ENCODE peak calls at places on chromosome 20, in four cellular contexts. One of them, this sample, is unnamed.

GRCh38 chr20:45355209-45355608 is 7.0 kb upstream of the SDC4 start:
- DNase-seq in mucosa of descending colon: no peak
- DNase-seq in pancreas: no peak
- DNase-seq in cardiac muscle cell: no peak
- DNase-seq in this sample: peak; percentile 24

GRCh38 chr20:59604770-59605665 is 678 bp downstream of the PHACTR3 start:
- DNase-seq in mucosa of descending colon: no peak
- DNase-seq in pancreas: no peak
- DNase-seq in cardiac muscle cell: no peak
- DNase-seq in this sample: no peak

GRCh38 chr20:9977629-9978028 is 57.2 kb upstream of the ANKEF1 start:
- DNase-seq in mucosa of descending colon: no peak
- DNase-seq in cardiac muscle cell: no peak
- DNase-seq in pancreas: no peak
- DNase-seq in this sample: no peak

GRCh38 chr20:15594296-15594695 is 979.0 kb downstream of the KIF16B start:
- DNase-seq in mucosa of descending colon: no peak
- DNase-seq in cardiac muscle cell: no peak
- DNase-seq in pancreas: no peak
- DNase-seq in this sample: no peak

GRCh38 chr20:2763186-2763585 is 37.2 kb downstream of the CPXM1 start:
- DNase-seq in cardiac muscle cell: no peak
- DNase-seq in pancreas: no peak
- DNase-seq in mucosa of descending colon: no peak
- DNase-seq in this sample: no peak

GRCh38 chr20:1108437-1108920 is 9.9 kb upstream of the PSMF1 start:
- DNase-seq in mucosa of descending colon: no peak
- DNase-seq in pancreas: peak; percentile 71
- DNase-seq in cardiac muscle cell: peak; percentile 65
- DNase-seq in this sample: peak; percentile 55

GRCh38 chr20:57003012-57003411 is 263.4 kb downstream of the BMP7 start:
- DNase-seq in mucosa of descending colon: no peak
- DNase-seq in cardiac muscle cell: no peak
- DNase-seq in pancreas: no peak
- DNase-seq in this sample: no peak

GRCh38 chr20:50673146-50673830 is 18.1 kb downstream of the RIPOR3 start:
- DNase-seq in cardiac muscle cell: no peak
- DNase-seq in mucosa of descending colon: no peak
- DNase-seq in pancreas: no peak
- DNase-seq in this sample: no peak

GRCh38 chr20:10647471-10647870 is 26.3 kb downstream of the JAG1 start:
- DNase-seq in cardiac muscle cell: peak; percentile 38
- DNase-seq in pancreas: no peak
- DNase-seq in mucosa of descending colon: no peak
- DNase-seq in this sample: peak; percentile 54

GRCh38 chr20:17570347-17571152 is 675 bp downstream of the DSTN start:
- DNase-seq in pancreas: peak; percentile 84
- DNase-seq in mucosa of descending colon: peak; percentile 76
- DNase-seq in cardiac muscle cell: peak; percentile 75
- DNase-seq in this sample: peak; percentile 22

GRCh38 chr20:52824494-52825216 is 147.5 kb upstream of the TSHZ2 start:
- DNase-seq in cardiac muscle cell: no peak
- DNase-seq in mucosa of descending colon: no peak
- DNase-seq in pancreas: no peak
- DNase-seq in this sample: no peak

GRCh38 chr20:52598306-52598705 is 373.9 kb upstream of the TSHZ2 start:
- DNase-seq in mucosa of descending colon: no peak
- DNase-seq in cardiac muscle cell: no peak
- DNase-seq in pancreas: no peak
- DNase-seq in this sample: no peak

GRCh38 chr20:53412600-53413187 is 180.9 kb downstream of the ZNF217 start:
- DNase-seq in mucosa of descending colon: no peak
- DNase-seq in pancreas: no peak
- DNase-seq in cardiac muscle cell: no peak
- DNase-seq in this sample: no peak

GRCh38 chr20:1229541-1229940 is 3.7 kb downstream of the RAD21L1 start:
- DNase-seq in mucosa of descending colon: no peak
- DNase-seq in pancreas: no peak
- DNase-seq in cardiac muscle cell: no peak
- DNase-seq in this sample: no peak

GRCh38 chr20:7650481-7650880 is 289.8 kb downstream of the HAO1 start:
- DNase-seq in mucosa of descending colon: no peak
- DNase-seq in pancreas: no peak
- DNase-seq in cardiac muscle cell: peak; percentile 2
- DNase-seq in this sample: no peak

GRCh38 chr20:30892704-30893345 is 364.6 kb upstream of the DEFB115 start:
- DNase-seq in mucosa of descending colon: no peak
- DNase-seq in cardiac muscle cell: no peak
- DNase-seq in pancreas: no peak
- DNase-seq in this sample: no peak
- H3K4me3 ChIP-seq in mucosa of descending colon: no peak overlapping the region
- H3K4me3 ChIP-seq in cardiac muscle cell: no peak overlapping the region
- H3K4me3 ChIP-seq in pancreas: no peak overlapping the region
- H3K4me3 ChIP-seq in this sample: no peak overlapping the region

GRCh38 chr20:48578397-48579098 is 249.3 kb downstream of the PREX1 start:
- DNase-seq in pancreas: no peak
- DNase-seq in cardiac muscle cell: no peak
- DNase-seq in mucosa of descending colon: no peak
- DNase-seq in this sample: no peak
- TF ChIP-seq CTCF in pancreas: no peak
- TF ChIP-seq CTCF in cardiac muscle cell: peak; percentile 9
- TF ChIP-seq CTCF in mucosa of descending colon: no peak
- TF ChIP-seq CTCF in this sample: peak; percentile 2

GRCh38 chr20:36929290-36929689 is 22.2 kb downstream of the SAMHD1 start:
- DNase-seq in pancreas: no peak
- DNase-seq in mucosa of descending colon: no peak
- DNase-seq in cardiac muscle cell: no peak
- DNase-seq in this sample: no peak

GRCh38 chr20:36932476-36933426 is 18.8 kb downstream of the SAMHD1 start:
- DNase-seq in pancreas: no peak
- DNase-seq in cardiac muscle cell: no peak
- DNase-seq in mucosa of descending colon: no peak
- DNase-seq in this sample: no peak

GRCh38 chr20:36926653-36927200 is 24.8 kb downstream of the SAMHD1 start:
- DNase-seq in mucosa of descending colon: no peak
- DNase-seq in cardiac muscle cell: no peak
- DNase-seq in pancreas: no peak
- DNase-seq in this sample: no peak

GRCh38 chr20:36927704-36928103 is 23.8 kb downstream of the SAMHD1 start:
- DNase-seq in cardiac muscle cell: no peak
- DNase-seq in pancreas: no peak
- DNase-seq in mucosa of descending colon: no peak
- DNase-seq in this sample: no peak

DNA sequence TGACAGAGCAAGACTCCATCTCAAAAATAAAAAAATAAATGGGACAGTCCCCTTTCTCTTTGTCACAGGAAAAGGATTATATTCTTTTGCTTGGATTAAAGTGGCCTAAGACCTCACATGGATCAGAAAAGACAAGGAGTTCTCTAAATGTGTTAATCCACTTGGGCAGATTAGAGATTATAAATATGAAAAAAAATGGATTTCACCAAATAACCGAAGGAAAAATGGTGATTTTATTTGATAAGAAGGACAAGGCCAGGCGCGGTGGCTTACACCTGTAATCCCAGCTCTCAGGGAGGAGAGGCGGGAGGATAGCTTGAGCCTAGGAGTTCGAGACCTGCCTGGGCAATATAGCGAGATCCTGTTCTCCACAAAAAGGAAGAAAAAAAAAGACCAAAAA is 21.8 kb downstream of the SAMHD1 start:
- DNase-seq in mucosa of descending colon: no peak
- DNase-seq in pancreas: no peak
- DNase-seq in cardiac muscle cell: no peak
- DNase-seq in this sample: no peak
- H3K4me3 ChIP-seq in mucosa of descending colon: no peak overlapping the region
- H3K4me3 ChIP-seq in pancreas: no peak overlapping the region
- H3K4me3 ChIP-seq in cardiac muscle cell: no peak overlapping the region
- H3K4me3 ChIP-seq in this sample: no peak overlapping the region

DNA sequence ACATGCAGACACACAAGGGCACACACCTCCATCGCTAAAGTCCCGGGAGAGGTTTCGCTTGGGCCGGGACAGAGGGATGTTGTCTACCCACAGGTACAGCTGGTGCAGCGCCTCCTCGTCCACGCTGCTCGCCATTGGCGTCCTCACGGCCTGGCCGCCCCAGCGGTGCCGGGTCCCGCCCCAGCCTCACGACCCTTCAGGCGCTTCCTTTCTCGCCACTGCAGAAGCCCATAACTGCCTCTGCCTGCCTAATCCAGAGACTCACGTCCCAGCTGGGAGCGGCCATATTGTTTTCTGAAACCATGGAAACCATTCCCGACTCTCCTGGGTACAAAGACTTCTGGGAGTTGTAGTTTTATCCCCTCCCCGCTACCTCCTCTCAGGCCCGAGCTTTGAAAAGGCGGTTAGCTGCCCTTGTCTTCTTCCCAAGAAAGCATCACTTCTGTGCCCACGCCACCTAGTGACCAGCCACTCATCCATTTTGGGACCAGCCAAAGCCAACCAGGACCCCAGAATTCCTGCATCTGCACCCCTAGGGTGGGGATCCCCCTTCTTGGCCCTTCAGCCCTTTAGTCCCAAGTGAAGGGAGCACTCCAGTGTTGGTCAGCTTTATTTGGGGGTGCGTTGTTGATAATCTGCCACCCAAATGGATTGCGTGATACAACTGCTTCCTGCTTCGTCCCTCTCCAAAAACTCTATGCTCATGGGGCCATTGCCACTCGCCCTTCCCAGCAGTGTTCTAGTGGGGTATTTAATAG is at the start of gene SPEF1:
- DNase-seq in mucosa of descending colon: peak; percentile 69
- DNase-seq in cardiac muscle cell: peak; percentile 92
- DNase-seq in pancreas: peak; percentile 77
- DNase-seq in this sample: peak; percentile 80
- TF ChIP-seq CTCF in mucosa of descending colon: no peak
- TF ChIP-seq CTCF in cardiac muscle cell: peak; percentile 57
- TF ChIP-seq CTCF in pancreas: no peak
- TF ChIP-seq CTCF in this sample: no peak

DNA sequence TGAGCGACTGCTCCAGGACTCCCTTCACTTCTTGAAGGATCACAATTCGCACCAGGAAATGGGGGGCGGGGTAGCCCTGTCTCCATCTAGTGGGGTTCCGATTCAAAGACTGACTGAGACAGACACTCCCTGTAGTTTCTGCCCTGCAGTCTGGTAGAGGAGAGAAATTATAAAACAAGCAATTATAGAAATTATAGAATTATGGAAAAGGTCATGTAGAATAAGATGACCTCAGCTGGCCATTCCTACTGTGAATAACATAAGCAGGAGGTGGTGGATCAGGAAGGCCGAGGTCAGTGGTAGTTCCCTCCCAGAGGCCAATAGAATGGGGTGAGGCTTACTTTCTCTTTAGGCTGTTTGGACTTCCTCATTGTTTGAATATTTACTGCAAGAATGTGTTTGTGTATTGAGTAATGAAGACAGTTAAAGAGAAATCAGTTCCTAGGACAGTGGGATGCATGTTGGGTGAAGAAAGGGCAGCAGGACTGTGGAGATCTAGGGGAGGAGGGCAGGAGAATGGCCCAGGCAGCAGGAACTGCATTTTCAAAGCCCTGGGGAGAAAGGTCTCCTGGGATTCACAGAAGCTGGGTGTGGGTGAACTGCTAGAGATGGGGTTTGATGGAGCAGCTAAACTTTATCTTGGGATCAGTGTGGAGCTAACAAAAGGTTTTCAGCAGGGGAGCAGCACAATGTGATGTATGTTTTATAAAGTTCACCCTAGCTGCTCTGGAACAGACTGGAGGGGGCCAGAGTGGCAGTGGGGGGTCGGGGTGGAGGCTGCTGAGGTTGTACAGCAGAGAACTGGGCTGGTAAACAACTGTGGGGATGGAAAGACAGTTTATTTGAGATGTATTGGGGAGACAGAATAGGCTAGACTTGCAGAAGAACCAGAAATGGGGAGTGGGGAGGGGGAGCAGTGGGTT is 2.1 kb downstream of the ZNF341 start:
- DNase-seq in mucosa of descending colon: peak; percentile 73
- DNase-seq in pancreas: no peak
- DNase-seq in cardiac muscle cell: no peak
- DNase-seq in this sample: peak; percentile 33
- H3K4me3 ChIP-seq in mucosa of descending colon: peak overlapping the region; percentile 1
- H3K4me3 ChIP-seq in pancreas: no peak overlapping the region
- H3K4me3 ChIP-seq in cardiac muscle cell: no peak overlapping the region
- H3K4me3 ChIP-seq in this sample: peak overlapping the region; percentile 2

GRCh38 chr20:5511505-5511904 is 194.8 kb upstream of the PROKR2 start:
- DNase-seq in mucosa of descending colon: no peak
- DNase-seq in cardiac muscle cell: no peak
- DNase-seq in pancreas: no peak
- DNase-seq in this sample: no peak

GRCh38 chr20:5510446-5510845 is 193.7 kb upstream of the PROKR2 start:
- DNase-seq in cardiac muscle cell: peak; percentile 61
- DNase-seq in pancreas: no peak
- DNase-seq in mucosa of descending colon: no peak
- DNase-seq in this sample: no peak

GRCh38 chr20:5511930-5512329 is 195.2 kb upstream of the PROKR2 start:
- DNase-seq in cardiac muscle cell: no peak
- DNase-seq in pancreas: no peak
- DNase-seq in mucosa of descending colon: no peak
- DNase-seq in this sample: no peak

GRCh38 chr20:5511082-5511481 is 194.3 kb upstream of the PROKR2 start:
- DNase-seq in cardiac muscle cell: no peak
- DNase-seq in mucosa of descending colon: no peak
- DNase-seq in pancreas: no peak
- DNase-seq in this sample: no peak

GRCh38 chr20:5513975-5514516 is 197.3 kb upstream of the PROKR2 start:
- DNase-seq in pancreas: no peak
- DNase-seq in mucosa of descending colon: no peak
- DNase-seq in cardiac muscle cell: no peak
- DNase-seq in this sample: no peak
- TF ChIP-seq CTCF in pancreas: no peak
- TF ChIP-seq CTCF in mucosa of descending colon: no peak
- TF ChIP-seq CTCF in cardiac muscle cell: no peak
- TF ChIP-seq CTCF in this sample: no peak

DNA sequence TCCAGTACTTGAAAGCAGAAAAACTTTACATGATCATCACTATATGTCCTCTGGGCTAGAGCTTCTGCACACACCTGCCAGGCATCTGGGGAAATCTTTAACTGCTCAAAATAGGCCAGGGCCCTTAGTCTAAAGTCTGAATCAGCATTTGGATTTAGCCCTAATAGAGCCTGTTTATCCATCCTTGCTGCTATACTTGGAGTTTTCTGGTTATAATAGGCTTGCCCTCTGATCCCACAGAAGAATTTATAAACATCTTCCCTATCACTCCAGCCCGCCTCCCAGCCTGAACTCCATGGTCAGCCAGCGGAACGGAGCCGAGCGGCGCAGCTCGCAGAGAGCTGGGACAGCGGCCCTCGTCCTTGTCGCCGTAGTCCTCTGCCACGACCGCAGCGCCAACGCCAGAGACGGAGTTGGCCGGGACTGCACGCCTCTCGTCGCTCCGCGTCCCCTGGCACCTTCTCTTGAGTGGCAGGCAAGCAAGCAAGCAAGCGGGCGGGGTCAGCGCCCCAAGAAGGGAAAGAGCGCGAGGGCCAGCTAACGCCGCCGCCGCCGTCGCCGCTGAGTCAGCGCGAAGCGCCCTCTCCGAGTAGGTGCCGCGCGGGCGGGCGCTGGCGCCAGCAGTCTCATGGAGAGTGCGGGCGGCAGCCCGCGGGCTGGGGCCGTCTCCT is 25.4 kb upstream of the ASIP start:
- DNase-seq in mucosa of descending colon: peak; percentile 78
- DNase-seq in cardiac muscle cell: peak; percentile 96
- DNase-seq in pancreas: peak; percentile 95
- DNase-seq in this sample: peak; percentile 41
- H3K4me3 ChIP-seq in mucosa of descending colon: no peak overlapping the region
- H3K4me3 ChIP-seq in cardiac muscle cell: peak overlapping the region; percentile 9
- H3K4me3 ChIP-seq in pancreas: peak overlapping the region; percentile 21
- H3K4me3 ChIP-seq in this sample: no peak overlapping the region

This sample was measured in GM12865.